ENCODE peak calls at places on chromosomes 11 and 22, in six cellular contexts. One of them, this sample, is unnamed.
A peak's percentile ranks its signal among the peaks of the same experiment; 100 is the strongest.

GRCh38 chr11:18375941-18376340 is 18.4 kb upstream of the LDHA start:
- DNase-seq in NCI-H69: no peak
- DNase-seq in NCI-H1105: no peak
- DNase-seq in NCI-H774: no peak
- DNase-seq in activated T-cell treated with anti-CD3 and anti-CD28 coated beads, Interleukin-2, amount 50 U/mL, for 72 hours: no peak
- DNase-seq in iris pigment epithelial cell: no peak
- DNase-seq in this sample: no peak

GRCh38 chr11:126263489-126263888 is 5.2 kb downstream of the SRPRA start:
- DNase-seq in NCI-H69: no peak
- DNase-seq in NCI-H1105: no peak
- DNase-seq in NCI-H774: no peak
- DNase-seq in activated T-cell treated with anti-CD3 and anti-CD28 coated beads, Interleukin-2, amount 50 U/mL, for 72 hours: no peak
- DNase-seq in iris pigment epithelial cell: no peak
- DNase-seq in this sample: no peak

GRCh38 chr22:19717691-19718254 is 3.5 kb downstream of the SEPTIN5 start:
- DNase-seq in NCI-H69: peak; percentile 87
- DNase-seq in NCI-H1105: peak; percentile 31
- DNase-seq in NCI-H774: peak; percentile 54
- DNase-seq in activated T-cell treated with anti-CD3 and anti-CD28 coated beads, Interleukin-2, amount 50 U/mL, for 72 hours: peak; percentile 83
- DNase-seq in iris pigment epithelial cell: peak; percentile 57
- DNase-seq in this sample: peak; percentile 78

GRCh38 chr11:61392991-61393595 is 706 bp downstream of the TMEM216 start:
- DNase-seq in NCI-H69: peak; percentile 35
- DNase-seq in NCI-H1105: no peak
- DNase-seq in NCI-H774: no peak
- DNase-seq in activated T-cell treated with anti-CD3 and anti-CD28 coated beads, Interleukin-2, amount 50 U/mL, for 72 hours: no peak
- DNase-seq in iris pigment epithelial cell: no peak
- DNase-seq in this sample: no peak

GRCh38 chr11:119106564-119107537 is at the start of gene C2CD2L:
- DNase-seq in NCI-H69: peak; percentile 96
- DNase-seq in NCI-H1105: peak; percentile 97
- DNase-seq in NCI-H774: peak; percentile 90
- DNase-seq in activated T-cell treated with anti-CD3 and anti-CD28 coated beads, Interleukin-2, amount 50 U/mL, for 72 hours: peak; percentile 94
- DNase-seq in iris pigment epithelial cell: peak; percentile 95
- DNase-seq in this sample: peak; percentile 93

GRCh38 chr11:1070594-1071462 is 3.8 kb upstream of the MUC2 start:
- DNase-seq in NCI-H69: no peak
- DNase-seq in NCI-H1105: no peak
- DNase-seq in NCI-H774: no peak
- DNase-seq in activated T-cell treated with anti-CD3 and anti-CD28 coated beads, Interleukin-2, amount 50 U/mL, for 72 hours: no peak
- DNase-seq in iris pigment epithelial cell: no peak
- DNase-seq in this sample: no peak

GRCh38 chr11:7332962-7333361 is 81.3 kb downstream of the SYT9 start:
- DNase-seq in NCI-H69: peak; percentile 84
- DNase-seq in NCI-H1105: no peak
- DNase-seq in NCI-H774: no peak
- DNase-seq in activated T-cell treated with anti-CD3 and anti-CD28 coated beads, Interleukin-2, amount 50 U/mL, for 72 hours: no peak
- DNase-seq in iris pigment epithelial cell: no peak
- DNase-seq in this sample: no peak

GRCh38 chr11:8015753-8016239 is 28.7 kb downstream of the EIF3F start:
- DNase-seq in NCI-H69: no peak
- DNase-seq in NCI-H1105: no peak
- DNase-seq in NCI-H774: no peak
- DNase-seq in activated T-cell treated with anti-CD3 and anti-CD28 coated beads, Interleukin-2, amount 50 U/mL, for 72 hours: no peak
- DNase-seq in iris pigment epithelial cell: no peak
- DNase-seq in this sample: no peak

GRCh38 chr22:37518509-37519267 is 527 bp downstream of the CARD10 start:
- DNase-seq in NCI-H69: peak; percentile 58
- DNase-seq in NCI-H1105: no peak
- DNase-seq in NCI-H774: no peak
- DNase-seq in activated T-cell treated with anti-CD3 and anti-CD28 coated beads, Interleukin-2, amount 50 U/mL, for 72 hours: peak; percentile 10
- DNase-seq in iris pigment epithelial cell: no peak
- DNase-seq in this sample: no peak

GRCh38 chr11:112355726-112356125 is 95.1 kb upstream of the PLET1 start:
- DNase-seq in NCI-H69: peak; percentile 71
- DNase-seq in NCI-H1105: peak; percentile 60
- DNase-seq in NCI-H774: peak; percentile 81
- DNase-seq in activated T-cell treated with anti-CD3 and anti-CD28 coated beads, Interleukin-2, amount 50 U/mL, for 72 hours: no peak
- DNase-seq in iris pigment epithelial cell: peak; percentile 39
- DNase-seq in this sample: peak; percentile 43

GRCh38 chr11:794766-795637 is 3.1 kb downstream of the SLC25A22 start:
- DNase-seq in NCI-H69: peak; percentile 38
- DNase-seq in NCI-H1105: peak; percentile 14
- DNase-seq in NCI-H774: no peak
- DNase-seq in activated T-cell treated with anti-CD3 and anti-CD28 coated beads, Interleukin-2, amount 50 U/mL, for 72 hours: no peak
- DNase-seq in iris pigment epithelial cell: no peak
- DNase-seq in this sample: no peak

GRCh38 chr11:65479184-65480145 is 19.4 kb upstream of the MALAT1 start:
- DNase-seq in NCI-H69: peak; percentile 91
- DNase-seq in NCI-H1105: no peak
- DNase-seq in NCI-H774: peak; percentile 67
- DNase-seq in activated T-cell treated with anti-CD3 and anti-CD28 coated beads, Interleukin-2, amount 50 U/mL, for 72 hours: no peak
- DNase-seq in iris pigment epithelial cell: peak; percentile 89
- DNase-seq in this sample: peak; percentile 63

GRCh38 chr11:8283510-8284272 is 20.0 kb upstream of the LMO1 start:
- DNase-seq in NCI-H69: peak; percentile 96
- DNase-seq in NCI-H1105: peak; percentile 94
- DNase-seq in NCI-H774: peak; percentile 53
- DNase-seq in activated T-cell treated with anti-CD3 and anti-CD28 coated beads, Interleukin-2, amount 50 U/mL, for 72 hours: no peak
- DNase-seq in iris pigment epithelial cell: no peak
- DNase-seq in this sample: no peak

GRCh38 chr11:13105237-13105844 is 96.2 kb downstream of the RASSF10 start:
- DNase-seq in NCI-H69: peak; percentile 95
- DNase-seq in NCI-H1105: peak; percentile 67
- DNase-seq in NCI-H774: peak; percentile 86
- DNase-seq in activated T-cell treated with anti-CD3 and anti-CD28 coated beads, Interleukin-2, amount 50 U/mL, for 72 hours: no peak
- DNase-seq in iris pigment epithelial cell: no peak
- DNase-seq in this sample: peak; percentile 50

This sample was measured in left cardiac atrium.